ENCODE peak calls at places on chromosomes 3 and 15, in five cellular contexts. One of them, this sample, is unnamed.

GRCh38 chr3:126156468-126156867 is 23.9 kb downstream of the ALDH1L1 start:
- DNase-seq in K562: peak
- DNase-seq in HCT116: no peak
- DNase-seq in adrenal gland: no peak
- DNase-seq in stomach: no peak
- DNase-seq in this sample: no peak

GRCh38 chr3:31996195-31996594 is 14.6 kb downstream of the ZNF860 start:
- DNase-seq in K562: no peak
- DNase-seq in HCT116: no peak
- DNase-seq in adrenal gland: no peak
- DNase-seq in stomach: no peak
- DNase-seq in this sample: no peak

GRCh38 chr3:32973982-32974381 is 22.5 kb downstream of the CCR4 start:
- DNase-seq in K562: no peak
- DNase-seq in HCT116: no peak
- DNase-seq in adrenal gland: no peak
- DNase-seq in stomach: no peak
- DNase-seq in this sample: no peak

GRCh38 chr3:165159760-165160421 is 36.3 kb downstream of the SLITRK3 start:
- DNase-seq in K562: no peak
- DNase-seq in HCT116: no peak
- DNase-seq in adrenal gland: no peak
- DNase-seq in stomach: no peak
- DNase-seq in this sample: peak

GRCh38 chr3:17399586-17399985 is 342.8 kb downstream of the TBC1D5 start:
- DNase-seq in K562: no peak
- DNase-seq in HCT116: no peak
- DNase-seq in adrenal gland: no peak
- DNase-seq in stomach: no peak
- DNase-seq in this sample: no peak

GRCh38 chr3:43893721-43894120 is 203.0 kb downstream of the ABHD5 start:
- DNase-seq in K562: no peak
- DNase-seq in HCT116: no peak
- DNase-seq in adrenal gland: no peak
- DNase-seq in stomach: no peak
- DNase-seq in this sample: no peak

GRCh38 chr3:9351709-9352126 is 11.1 kb upstream of the THUMPD3 start:
- DNase-seq in K562: no peak
- DNase-seq in HCT116: peak
- DNase-seq in adrenal gland: no peak
- DNase-seq in stomach: no peak
- DNase-seq in this sample: no peak

GRCh38 chr3:148601766-148602685 is 95.7 kb upstream of the AGTR1 start:
- DNase-seq in K562: no peak
- DNase-seq in HCT116: no peak
- DNase-seq in adrenal gland: no peak
- DNase-seq in stomach: no peak
- DNase-seq in this sample: no peak

GRCh38 chr3:124248471-124249028 is 256.6 kb upstream of the ROPN1 start:
- DNase-seq in K562: no peak
- DNase-seq in HCT116: no peak
- DNase-seq in adrenal gland: peak
- DNase-seq in stomach: peak
- DNase-seq in this sample: peak

GRCh38 chr3:29581311-29581710 is 300.4 kb downstream of the RBMS3 start:
- DNase-seq in K562: no peak
- DNase-seq in HCT116: no peak
- DNase-seq in adrenal gland: no peak
- DNase-seq in stomach: no peak
- DNase-seq in this sample: no peak

GRCh38 chr3:13470894-13471574 is 9.1 kb upstream of the HDAC11 start:
- DNase-seq in K562: no peak
- DNase-seq in HCT116: no peak
- DNase-seq in adrenal gland: no peak
- DNase-seq in stomach: no peak
- DNase-seq in this sample: no peak

GRCh38 chr3:50146316-50146901 is 8.7 kb upstream of the SEMA3F start:
- DNase-seq in K562: no peak
- DNase-seq in HCT116: no peak
- DNase-seq in adrenal gland: no peak
- DNase-seq in stomach: no peak
- DNase-seq in this sample: no peak

GRCh38 chr3:182183716-182184430 is 472.1 kb downstream of the SOX2 start:
- DNase-seq in K562: no peak
- DNase-seq in HCT116: no peak
- DNase-seq in adrenal gland: no peak
- DNase-seq in stomach: no peak
- DNase-seq in this sample: no peak

GRCh38 chr3:98982336-98982735 is 80.8 kb upstream of the DCBLD2 start:
- DNase-seq in K562: no peak
- DNase-seq in HCT116: no peak
- DNase-seq in adrenal gland: no peak
- DNase-seq in stomach: no peak
- DNase-seq in this sample: no peak

GRCh38 chr15:70512772-70513362 is 250.5 kb downstream of the UACA start:
- DNase-seq in K562: peak
- DNase-seq in HCT116: peak
- DNase-seq in adrenal gland: peak
- DNase-seq in stomach: peak
- DNase-seq in this sample: no peak

GRCh38 chr3:153379516-153379915 is 217.5 kb downstream of the RAP2B start:
- DNase-seq in K562: no peak
- DNase-seq in HCT116: no peak
- DNase-seq in adrenal gland: no peak
- DNase-seq in stomach: no peak
- DNase-seq in this sample: no peak

GRCh38 chr3:140910860-140911259 is 30.8 kb upstream of the SLC25A36 start:
- DNase-seq in K562: peak
- DNase-seq in HCT116: peak
- DNase-seq in adrenal gland: peak
- DNase-seq in stomach: no peak
- DNase-seq in this sample: no peak

GRCh38 chr3:186298876-186299275 is 63.2 kb downstream of the DGKG start:
- DNase-seq in K562: no peak
- DNase-seq in HCT116: no peak
- DNase-seq in adrenal gland: no peak
- DNase-seq in stomach: no peak
- DNase-seq in this sample: no peak

GRCh38 chr3:126081618-126082333 is 2.1 kb downstream of the SLC41A3 start:
- DNase-seq in K562: peak
- DNase-seq in HCT116: peak
- DNase-seq in adrenal gland: peak
- DNase-seq in stomach: peak
- DNase-seq in this sample: no peak

GRCh38 chr3:59817511-59817910 is 767.7 kb upstream of the CFAP20DC start:
- DNase-seq in K562: no peak
- DNase-seq in HCT116: no peak
- DNase-seq in adrenal gland: no peak
- DNase-seq in stomach: no peak
- DNase-seq in this sample: no peak

GRCh38 chr3:140251678-140252077 is 316.7 kb downstream of the CLSTN2 start:
- DNase-seq in K562: no peak
- DNase-seq in HCT116: no peak
- DNase-seq in adrenal gland: no peak
- DNase-seq in stomach: no peak
- DNase-seq in this sample: no peak

GRCh38 chr15:39188314-39188713 is 392.6 kb upstream of the THBS1 start:
- DNase-seq in K562: no peak
- DNase-seq in HCT116: no peak
- DNase-seq in adrenal gland: no peak
- DNase-seq in stomach: no peak
- DNase-seq in this sample: no peak
- H3K27ac ChIP-seq in K562: no peak
- H3K27ac ChIP-seq in HCT116: no peak
- H3K27ac ChIP-seq in adrenal gland: no peak
- H3K27ac ChIP-seq in stomach: no peak
- H3K27ac ChIP-seq in this sample: no peak

DNA sequence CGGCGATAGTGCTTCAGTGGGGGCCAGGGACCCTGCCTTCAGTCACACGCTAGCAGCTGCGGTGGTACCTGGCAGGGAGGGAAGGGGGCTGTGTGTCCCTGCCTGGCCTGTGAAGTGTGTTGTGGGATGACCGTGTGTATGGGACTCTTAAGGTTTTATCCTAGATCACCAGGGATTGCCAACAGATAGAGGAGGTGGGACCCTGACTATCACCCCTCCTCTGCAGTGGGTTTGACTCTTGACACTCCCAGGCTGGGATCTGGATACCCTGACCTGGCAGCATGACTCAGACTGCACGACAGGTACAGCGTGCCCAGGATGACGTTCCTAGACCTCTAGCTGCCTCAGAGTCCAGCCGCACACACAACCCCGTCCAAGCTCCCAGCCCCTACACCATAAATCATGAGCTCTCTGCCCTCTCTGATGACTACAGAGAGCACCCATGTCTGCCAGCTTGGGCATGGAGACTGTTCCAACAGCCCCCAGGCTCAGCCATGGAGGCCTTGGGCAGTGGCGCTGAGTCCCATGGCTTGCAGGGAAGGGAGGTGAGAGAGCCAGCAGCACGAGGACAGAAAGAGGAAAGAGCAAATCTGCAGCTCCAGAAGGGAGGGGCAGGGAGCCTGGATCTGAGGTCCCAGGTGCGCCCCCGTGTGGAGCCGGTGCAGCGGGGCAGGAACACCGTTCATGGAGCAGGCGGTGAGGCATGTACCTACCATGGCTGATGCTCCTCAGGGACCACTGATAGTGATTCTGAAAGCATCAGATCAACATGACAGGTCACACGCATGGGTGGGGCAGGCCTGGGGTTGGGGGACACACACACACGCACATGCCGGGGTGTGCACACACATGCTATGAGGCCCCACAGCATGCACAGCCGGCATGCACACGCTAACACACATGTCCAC is 71.0 kb downstream of the ADAMTS7 start:
- DNase-seq in K562: peak
- DNase-seq in HCT116: peak
- DNase-seq in adrenal gland: peak
- DNase-seq in stomach: peak
- DNase-seq in this sample: peak
- TF ChIP-seq CTCF in K562: peak
- TF ChIP-seq CTCF in HCT116: peak
- TF ChIP-seq CTCF in adrenal gland: no peak
- TF ChIP-seq CTCF in stomach: peak
- TF ChIP-seq CTCF in this sample: peak

GRCh38 chr15:74540135-74540760 is 772 bp upstream of the ARID3B start:
- DNase-seq in K562: no peak
- DNase-seq in HCT116: no peak
- DNase-seq in adrenal gland: no peak
- DNase-seq in stomach: no peak
- DNase-seq in this sample: no peak
- TF ChIP-seq POLR2A in K562: no peak
- TF ChIP-seq POLR2A in HCT116: no peak
- TF ChIP-seq POLR2A in adrenal gland: no peak
- TF ChIP-seq POLR2A in stomach: no peak
- TF ChIP-seq POLR2A in this sample: no peak

GRCh38 chr15:90617668-90618097 is 88.0 kb downstream of the CRTC3 start:
- DNase-seq in K562: no peak
- DNase-seq in HCT116: no peak
- DNase-seq in adrenal gland: no peak
- DNase-seq in stomach: no peak
- DNase-seq in this sample: no peak

GRCh38 chr15:90619468-90619867 is 89.7 kb downstream of the CRTC3 start:
- DNase-seq in K562: no peak
- DNase-seq in HCT116: no peak
- DNase-seq in adrenal gland: no peak
- DNase-seq in stomach: no peak
- DNase-seq in this sample: no peak

GRCh38 chr15:90617171-90617570 is 87.4 kb downstream of the CRTC3 start:
- DNase-seq in K562: no peak
- DNase-seq in HCT116: no peak
- DNase-seq in adrenal gland: no peak
- DNase-seq in stomach: no peak
- DNase-seq in this sample: no peak

GRCh38 chr15:90619939-90620338 is 90.2 kb downstream of the CRTC3 start:
- DNase-seq in K562: no peak
- DNase-seq in HCT116: no peak
- DNase-seq in adrenal gland: no peak
- DNase-seq in stomach: no peak
- DNase-seq in this sample: no peak

DNA sequence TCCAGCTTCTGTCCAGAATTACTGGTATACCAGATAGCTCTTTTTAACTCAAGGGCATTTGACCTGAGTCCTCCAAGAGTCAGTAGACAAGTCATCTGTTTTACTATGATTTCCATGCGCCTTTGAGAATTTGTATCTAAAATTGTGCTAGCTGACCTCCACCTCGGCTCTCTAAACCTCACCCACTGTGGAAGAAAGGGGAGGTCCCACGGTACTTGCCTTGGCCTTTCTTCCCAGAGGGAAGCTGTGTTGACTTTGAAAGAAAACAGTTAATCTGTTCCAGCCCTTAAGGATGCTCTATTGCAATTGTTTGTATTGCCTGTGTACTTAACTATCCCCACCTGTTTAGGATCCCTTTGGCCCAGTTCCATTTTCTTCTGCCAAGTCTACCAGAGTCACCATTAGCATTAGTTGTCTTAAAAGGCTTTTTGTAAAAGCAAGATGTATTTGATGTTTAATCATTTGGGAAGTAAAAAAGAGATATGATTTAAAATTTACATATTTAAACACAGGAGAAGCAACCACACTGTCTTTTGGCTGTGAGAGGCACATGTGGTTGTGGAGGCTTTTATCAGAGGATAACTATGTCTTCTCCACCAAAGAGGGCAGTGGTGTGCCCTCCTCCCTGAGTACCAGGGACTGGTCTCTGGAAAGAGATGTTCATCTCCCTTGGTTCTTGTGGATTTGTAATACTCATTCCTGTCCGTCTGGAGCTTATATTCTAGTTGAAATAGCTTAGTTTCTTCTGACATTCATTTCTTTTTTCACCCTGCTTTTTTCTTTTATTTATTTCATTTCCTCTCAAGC is 88.8 kb downstream of the CRTC3 start:
- DNase-seq in K562: no peak
- DNase-seq in HCT116: no peak
- DNase-seq in adrenal gland: no peak
- DNase-seq in stomach: no peak
- DNase-seq in this sample: no peak
- H3K27ac ChIP-seq in K562: peak
- H3K27ac ChIP-seq in HCT116: no peak
- H3K27ac ChIP-seq in adrenal gland: no peak
- H3K27ac ChIP-seq in stomach: peak
- H3K27ac ChIP-seq in this sample: no peak

GRCh38 chr3:172303941-172304558 is 144.2 kb downstream of the GHSR start:
- DNase-seq in K562: no peak
- DNase-seq in HCT116: no peak
- DNase-seq in adrenal gland: no peak
- DNase-seq in stomach: no peak
- DNase-seq in this sample: no peak
- TF ChIP-seq CTCF in K562: no peak
- TF ChIP-seq CTCF in HCT116: peak
- TF ChIP-seq CTCF in adrenal gland: no peak
- TF ChIP-seq CTCF in stomach: no peak
- TF ChIP-seq CTCF in this sample: no peak